ENCODE peak calls at places on chromosome 1, in eight cellular contexts. One of them, this sample, is unnamed.

GRCh38 chr1:172373864-172374263 is 46.6 kb upstream of the C1orf105 start:
- DNase-seq in sciatic nerve: no peak
- DNase-seq in cardiac fibroblast: peak; percentile 35
- DNase-seq in mucosa of descending colon: no peak
- DNase-seq in ovary: no peak
- DNase-seq in AG09319: no peak
- DNase-seq in stimulated activated CD4-positive, alpha-beta T cell treated with anti-CD3 and anti-CD28 coated beads, Interleukin-12 subunit alpha, Interleukin-12 subunit beta, amount 100 ng/mL, for 4 hours: no peak
- DNase-seq in retina: no peak
- DNase-seq in this sample: no peak

GRCh38 chr1:22143065-22143514 is at the start of gene WNT4:
- DNase-seq in stimulated activated CD4-positive, alpha-beta T cell treated with anti-CD3 and anti-CD28 coated beads, Interleukin-12 subunit alpha, Interleukin-12 subunit beta, amount 100 ng/mL, for 4 hours: peak; percentile 19
- DNase-seq in sciatic nerve: no peak
- DNase-seq in retina: no peak
- DNase-seq in ovary: peak; percentile 46
- DNase-seq in AG09319: no peak
- DNase-seq in mucosa of descending colon: no peak
- DNase-seq in cardiac fibroblast: peak; percentile 32
- DNase-seq in this sample: no peak

GRCh38 chr1:201360486-201360885 is 17.0 kb downstream of the TNNT2 start:
- DNase-seq in retina: no peak
- DNase-seq in cardiac fibroblast: no peak
- DNase-seq in stimulated activated CD4-positive, alpha-beta T cell treated with anti-CD3 and anti-CD28 coated beads, Interleukin-12 subunit alpha, Interleukin-12 subunit beta, amount 100 ng/mL, for 4 hours: no peak
- DNase-seq in sciatic nerve: no peak
- DNase-seq in AG09319: no peak
- DNase-seq in ovary: no peak
- DNase-seq in mucosa of descending colon: no peak
- DNase-seq in this sample: no peak

GRCh38 chr1:32100359-32100758 is 7.5 kb upstream of the KPNA6 start:
- DNase-seq in cardiac fibroblast: peak; percentile 39
- DNase-seq in sciatic nerve: no peak
- DNase-seq in ovary: no peak
- DNase-seq in stimulated activated CD4-positive, alpha-beta T cell treated with anti-CD3 and anti-CD28 coated beads, Interleukin-12 subunit alpha, Interleukin-12 subunit beta, amount 100 ng/mL, for 4 hours: no peak
- DNase-seq in AG09319: no peak
- DNase-seq in mucosa of descending colon: no peak
- DNase-seq in retina: no peak
- DNase-seq in this sample: no peak

GRCh38 chr1:92792340-92792782 is 7.5 kb upstream of the EVI5 start:
- DNase-seq in cardiac fibroblast: no peak
- DNase-seq in ovary: no peak
- DNase-seq in sciatic nerve: no peak
- DNase-seq in AG09319: no peak
- DNase-seq in retina: no peak
- DNase-seq in mucosa of descending colon: no peak
- DNase-seq in stimulated activated CD4-positive, alpha-beta T cell treated with anti-CD3 and anti-CD28 coated beads, Interleukin-12 subunit alpha, Interleukin-12 subunit beta, amount 100 ng/mL, for 4 hours: no peak
- DNase-seq in this sample: no peak

GRCh38 chr1:245188350-245188749 is 33.6 kb downstream of the KIF26B start:
- DNase-seq in stimulated activated CD4-positive, alpha-beta T cell treated with anti-CD3 and anti-CD28 coated beads, Interleukin-12 subunit alpha, Interleukin-12 subunit beta, amount 100 ng/mL, for 4 hours: no peak
- DNase-seq in sciatic nerve: no peak
- DNase-seq in cardiac fibroblast: no peak
- DNase-seq in ovary: no peak
- DNase-seq in AG09319: no peak
- DNase-seq in mucosa of descending colon: no peak
- DNase-seq in retina: no peak
- DNase-seq in this sample: no peak

GRCh38 chr1:176720835-176721234 is 257.9 kb downstream of the PAPPA2 start:
- DNase-seq in cardiac fibroblast: no peak
- DNase-seq in AG09319: no peak
- DNase-seq in retina: no peak
- DNase-seq in mucosa of descending colon: no peak
- DNase-seq in ovary: no peak
- DNase-seq in stimulated activated CD4-positive, alpha-beta T cell treated with anti-CD3 and anti-CD28 coated beads, Interleukin-12 subunit alpha, Interleukin-12 subunit beta, amount 100 ng/mL, for 4 hours: no peak
- DNase-seq in sciatic nerve: no peak
- DNase-seq in this sample: no peak

GRCh38 chr1:106233511-106233910 is 823.0 kb upstream of the PRMT6 start:
- DNase-seq in retina: no peak
- DNase-seq in AG09319: no peak
- DNase-seq in cardiac fibroblast: peak; percentile 30
- DNase-seq in stimulated activated CD4-positive, alpha-beta T cell treated with anti-CD3 and anti-CD28 coated beads, Interleukin-12 subunit alpha, Interleukin-12 subunit beta, amount 100 ng/mL, for 4 hours: no peak
- DNase-seq in ovary: no peak
- DNase-seq in sciatic nerve: no peak
- DNase-seq in mucosa of descending colon: no peak
- DNase-seq in this sample: no peak

GRCh38 chr1:69163779-69164178 is 403.9 kb upstream of the LRRC7 start:
- DNase-seq in sciatic nerve: no peak
- DNase-seq in mucosa of descending colon: no peak
- DNase-seq in ovary: no peak
- DNase-seq in stimulated activated CD4-positive, alpha-beta T cell treated with anti-CD3 and anti-CD28 coated beads, Interleukin-12 subunit alpha, Interleukin-12 subunit beta, amount 100 ng/mL, for 4 hours: no peak
- DNase-seq in cardiac fibroblast: no peak
- DNase-seq in retina: no peak
- DNase-seq in AG09319: no peak
- DNase-seq in this sample: no peak